ENCODE peak calls at places on chromosomes 16 and 17, in ten cellular contexts. T is fibroblast of lung; E is GM18507; Z is NCI-H1048; B is activated naive CD4-positive, alpha-beta T cell; P is EH; S is activated CD4-positive, alpha-beta T cell treated with anti-CD3 and anti-CD28 coated beads, Interleukin-2, amount 50 U/mL, for 24 hours; A is CD4-positive, alpha-beta memory T cell; O is iPS DF 19.7; C is skeletal muscle cell. G is an unnamed sample.

GRCh38 chr17:66843606-66844005 is 8.7 kb downstream of the CACNG5 start:
- DNase-seq in C (no peak), O (no peak), S (no peak), B (no peak), Z (no peak), P (no peak), A (no peak), T (no peak), E (no peak), G (no peak)

GRCh38 chr17:63162406-63163157 is 196.5 kb downstream of the TANC2 start:
- DNase-seq in S (no peak), Z (no peak), A (no peak), B (no peak), E (no peak), C (no peak), T (no peak), P (no peak), O (no peak), G (no peak)

GRCh38 chr16:1823821-1824220 is 2.8 kb downstream of the HAGH start:
- DNase-seq in B (no peak), C (peak; percentile 34), T (peak; percentile 47), A (no peak), Z (no peak), E (no peak), P (peak; percentile 60), S (no peak), O (no peak), G (no peak)

GRCh38 chr17:40122466-40122943 is 734 bp downstream of the MSL1 start:
- DNase-seq in E (no peak), T (peak; percentile 39), O (no peak), S (no peak), A (peak; percentile 54), Z (no peak), P (peak; percentile 61), C (no peak), B (no peak), G (no peak)

GRCh38 chr17:29686998-29687397 is 64.3 kb upstream of the CORO6 start:
- DNase-seq in C (no peak), B (no peak), S (no peak), P (no peak), E (no peak), O (no peak), A (no peak), T (no peak), Z (no peak), G (no peak)

GRCh38 chr16:2816751-2817495 is at the start of gene PRSS21:
- DNase-seq in O (no peak), P (no peak), S (no peak), B (no peak), A (no peak), T (no peak), C (no peak), E (no peak), Z (no peak), G (no peak)

GRCh38 chr16:69286941-69287713 is 24.0 kb upstream of the VPS4A start:
- DNase-seq in O (no peak), P (peak; percentile 67), T (peak; percentile 52), E (peak; percentile 15), Z (no peak), S (no peak), C (no peak), B (no peak), A (peak; percentile 61), G (peak; percentile 49)

GRCh38 chr16:71421911-71422310 is 19.9 kb downstream of the TLE7 start:
- DNase-seq in A (no peak), B (no peak), S (no peak), O (no peak), E (no peak), C (no peak), Z (no peak), T (no peak), P (peak; percentile 15), G (no peak)

GRCh38 chr17:51322390-51323029 is 62.2 kb downstream of the UTP18 start:
- DNase-seq in A (no peak), O (peak; percentile 63), E (no peak), Z (no peak), S (no peak), T (peak; percentile 10), B (no peak), C (no peak), P (peak; percentile 12), G (peak; percentile 80)

GRCh38 chr17:16214190-16215001 is 938 bp downstream of the NCOR1 start:
- DNase-seq in B (no peak), E (peak; percentile 4), P (peak; percentile 49), C (no peak), O (no peak), T (peak; percentile 25), S (no peak), Z (no peak), A (peak; percentile 44), G (peak; percentile 38)

GRCh38 chr16:3101018-3101840 is 2.1 kb upstream of the ZSCAN10 start:
- DNase-seq in O (no peak), Z (no peak), P (peak; percentile 42), S (no peak), A (peak; percentile 68), B (no peak), E (no peak), C (no peak), T (no peak), G (no peak)

GRCh38 chr17:48011405-48012150 is 26.0 kb downstream of the COPZ2 start:
- DNase-seq in E (no peak), A (peak; percentile 49), C (no peak), T (peak; percentile 35), B (no peak), O (no peak), Z (no peak), S (no peak), P (peak; percentile 66), G (no peak)

GRCh38 chr16:12321363-12321762 is 344.8 kb downstream of the SNX29 start:
- DNase-seq in S (no peak), E (no peak), Z (no peak), T (no peak), O (no peak), B (no peak), A (no peak), P (no peak), C (no peak), G (no peak)

GRCh38 chr16:22634913-22635312 is 124.2 kb downstream of the NPIPB5 start:
- DNase-seq in Z (no peak), P (no peak), C (no peak), S (no peak), O (peak; percentile 91), E (no peak), B (no peak), A (no peak), T (no peak), G (no peak)